ENCODE peak calls at places on chromosomes 2 and 18, in four cellular contexts. One of them, this sample, is unnamed.

GRCh38 chr2:20633001-20633400 is 17.9 kb downstream of the HS1BP3 start:
- DNase-seq in foreskin fibroblast: no peak
- DNase-seq in choroid plexus epithelial cell: no peak
- DNase-seq in tibial artery: no peak
- DNase-seq in this sample: no peak

GRCh38 chr2:191199929-191200328 is 45.3 kb upstream of the MYO1B start:
- DNase-seq in foreskin fibroblast: no peak
- DNase-seq in choroid plexus epithelial cell: no peak
- DNase-seq in tibial artery: no peak
- DNase-seq in this sample: no peak

GRCh38 chr2:30771200-30771599 is 36.0 kb downstream of the CAPN13 start:
- DNase-seq in choroid plexus epithelial cell: no peak
- DNase-seq in foreskin fibroblast: no peak
- DNase-seq in tibial artery: no peak
- DNase-seq in this sample: no peak

GRCh38 chr18:7207366-7207765 is 23.5 kb upstream of the LRRC30 start:
- DNase-seq in tibial artery: no peak
- DNase-seq in choroid plexus epithelial cell: no peak
- DNase-seq in foreskin fibroblast: no peak
- DNase-seq in this sample: no peak

GRCh38 chr2:30332791-30333453 is 101.6 kb downstream of the LBH start:
- DNase-seq in foreskin fibroblast: no peak
- DNase-seq in tibial artery: no peak
- DNase-seq in choroid plexus epithelial cell: no peak
- DNase-seq in this sample: no peak

GRCh38 chr2:50953021-50953420 is 78.9 kb downstream of the NRXN1 start:
- DNase-seq in choroid plexus epithelial cell: peak
- DNase-seq in tibial artery: no peak
- DNase-seq in foreskin fibroblast: peak
- DNase-seq in this sample: no peak

GRCh38 chr2:120873958-120874357 is 138.3 kb downstream of the GLI2 start:
- DNase-seq in foreskin fibroblast: no peak
- DNase-seq in tibial artery: no peak
- DNase-seq in choroid plexus epithelial cell: no peak
- DNase-seq in this sample: no peak

GRCh38 chr2:19425419-19425818 is 67.0 kb upstream of the OSR1 start:
- DNase-seq in choroid plexus epithelial cell: peak
- DNase-seq in foreskin fibroblast: peak
- DNase-seq in tibial artery: no peak
- DNase-seq in this sample: no peak

GRCh38 chr2:56476509-56477071 is 292.8 kb downstream of the CCDC85A start:
- DNase-seq in tibial artery: no peak
- DNase-seq in choroid plexus epithelial cell: no peak
- DNase-seq in foreskin fibroblast: no peak
- DNase-seq in this sample: no peak

GRCh38 chr18:40949138-40949949 is 1005.7 kb upstream of the PIK3C3 start:
- DNase-seq in tibial artery: no peak
- DNase-seq in choroid plexus epithelial cell: no peak
- DNase-seq in foreskin fibroblast: no peak
- DNase-seq in this sample: no peak

GRCh38 chr2:186484062-186484735 is 1.9 kb upstream of the ZC3H15 start:
- DNase-seq in tibial artery: no peak
- DNase-seq in foreskin fibroblast: no peak
- DNase-seq in choroid plexus epithelial cell: no peak
- DNase-seq in this sample: no peak

GRCh38 chr2:208978966-208979365 is 444.9 kb upstream of the MAP2 start:
- DNase-seq in tibial artery: no peak
- DNase-seq in choroid plexus epithelial cell: no peak
- DNase-seq in foreskin fibroblast: no peak
- DNase-seq in this sample: no peak

GRCh38 chr2:60070851-60071250 is 482.6 kb downstream of the BCL11A start:
- DNase-seq in choroid plexus epithelial cell: no peak
- DNase-seq in tibial artery: no peak
- DNase-seq in foreskin fibroblast: no peak
- DNase-seq in this sample: no peak

GRCh38 chr2:64929329-64929728 is 59.9 kb upstream of the SLC1A4 start:
- DNase-seq in choroid plexus epithelial cell: no peak
- DNase-seq in foreskin fibroblast: no peak
- DNase-seq in tibial artery: no peak
- DNase-seq in this sample: no peak

GRCh38 chr18:25352629-25353005 is 651 bp upstream of the ZNF521 start:
- DNase-seq in choroid plexus epithelial cell: no peak
- DNase-seq in foreskin fibroblast: no peak
- DNase-seq in tibial artery: no peak
- DNase-seq in this sample: no peak

GRCh38 chr2:187541086-187542085 is 12.8 kb downstream of the TFPI start:
- DNase-seq in choroid plexus epithelial cell: peak
- DNase-seq in foreskin fibroblast: peak
- DNase-seq in tibial artery: peak
- DNase-seq in this sample: no peak

GRCh38 chr2:136997550-136997949 is 232.2 kb downstream of the THSD7B start:
- DNase-seq in tibial artery: no peak
- DNase-seq in foreskin fibroblast: peak
- DNase-seq in choroid plexus epithelial cell: no peak
- DNase-seq in this sample: no peak

GRCh38 chr2:97726311-97727064 is 13.1 kb downstream of the ZAP70 start:
- DNase-seq in tibial artery: no peak
- DNase-seq in choroid plexus epithelial cell: no peak
- DNase-seq in foreskin fibroblast: peak
- DNase-seq in this sample: peak

GRCh38 chr2:60585276-60585675 is 31.8 kb upstream of the BCL11A start:
- DNase-seq in foreskin fibroblast: no peak
- DNase-seq in tibial artery: no peak
- DNase-seq in choroid plexus epithelial cell: no peak
- DNase-seq in this sample: no peak

GRCh38 chr18:9926223-9926894 is 12.5 kb downstream of the VAPA start:
- DNase-seq in tibial artery: no peak
- DNase-seq in foreskin fibroblast: no peak
- DNase-seq in choroid plexus epithelial cell: no peak
- DNase-seq in this sample: no peak

GRCh38 chr2:233424028-233424951 is 70.0 kb downstream of the DGKD start:
- DNase-seq in foreskin fibroblast: no peak
- DNase-seq in choroid plexus epithelial cell: no peak
- DNase-seq in tibial artery: peak
- DNase-seq in this sample: no peak

GRCh38 chr18:3479978-3480377 is 30.0 kb downstream of the TGIF1 start:
- DNase-seq in tibial artery: no peak
- DNase-seq in choroid plexus epithelial cell: no peak
- DNase-seq in foreskin fibroblast: no peak
- DNase-seq in this sample: no peak

GRCh38 chr18:3482258-3482657 is 32.3 kb downstream of the TGIF1 start:
- DNase-seq in tibial artery: no peak
- DNase-seq in choroid plexus epithelial cell: no peak
- DNase-seq in foreskin fibroblast: no peak
- DNase-seq in this sample: no peak

GRCh38 chr18:3480827-3481226 is 30.9 kb downstream of the TGIF1 start:
- DNase-seq in tibial artery: no peak
- DNase-seq in foreskin fibroblast: no peak
- DNase-seq in choroid plexus epithelial cell: no peak
- DNase-seq in this sample: no peak

GRCh38 chr18:3478262-3478978 is 28.4 kb downstream of the TGIF1 start:
- DNase-seq in foreskin fibroblast: peak
- DNase-seq in tibial artery: no peak
- DNase-seq in choroid plexus epithelial cell: peak
- DNase-seq in this sample: no peak

DNA sequence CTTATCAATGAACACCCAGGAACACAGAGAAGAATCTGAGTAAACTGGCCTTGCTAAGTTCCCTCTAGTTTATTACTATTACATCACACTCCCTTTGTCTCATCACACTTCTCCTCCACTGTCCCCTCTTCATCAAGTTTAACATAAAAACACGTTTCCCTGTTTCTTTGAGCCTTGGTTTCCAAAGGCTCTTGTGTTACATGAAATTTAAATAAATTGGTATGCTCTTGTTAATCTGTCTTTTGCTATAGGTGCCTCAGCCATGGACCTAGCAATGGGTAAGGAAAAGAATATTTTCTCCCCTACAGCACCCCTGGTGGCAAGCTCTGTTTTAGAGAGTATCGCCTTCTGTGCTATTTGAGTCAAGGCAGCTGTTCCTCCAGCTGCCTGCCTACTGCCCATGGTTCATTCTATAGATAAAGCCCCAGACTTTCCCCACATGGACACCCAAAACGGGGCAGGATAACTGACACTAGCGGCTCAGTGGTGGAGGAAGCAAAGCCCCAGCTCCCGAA is 31.8 kb downstream of the TGIF1 start:
- DNase-seq in foreskin fibroblast: peak
- DNase-seq in tibial artery: no peak
- DNase-seq in choroid plexus epithelial cell: peak
- DNase-seq in this sample: no peak
- TF ChIP-seq CTCF in foreskin fibroblast: peak
- TF ChIP-seq CTCF in tibial artery: peak
- TF ChIP-seq CTCF in choroid plexus epithelial cell: peak
- TF ChIP-seq CTCF in this sample: peak

DNA sequence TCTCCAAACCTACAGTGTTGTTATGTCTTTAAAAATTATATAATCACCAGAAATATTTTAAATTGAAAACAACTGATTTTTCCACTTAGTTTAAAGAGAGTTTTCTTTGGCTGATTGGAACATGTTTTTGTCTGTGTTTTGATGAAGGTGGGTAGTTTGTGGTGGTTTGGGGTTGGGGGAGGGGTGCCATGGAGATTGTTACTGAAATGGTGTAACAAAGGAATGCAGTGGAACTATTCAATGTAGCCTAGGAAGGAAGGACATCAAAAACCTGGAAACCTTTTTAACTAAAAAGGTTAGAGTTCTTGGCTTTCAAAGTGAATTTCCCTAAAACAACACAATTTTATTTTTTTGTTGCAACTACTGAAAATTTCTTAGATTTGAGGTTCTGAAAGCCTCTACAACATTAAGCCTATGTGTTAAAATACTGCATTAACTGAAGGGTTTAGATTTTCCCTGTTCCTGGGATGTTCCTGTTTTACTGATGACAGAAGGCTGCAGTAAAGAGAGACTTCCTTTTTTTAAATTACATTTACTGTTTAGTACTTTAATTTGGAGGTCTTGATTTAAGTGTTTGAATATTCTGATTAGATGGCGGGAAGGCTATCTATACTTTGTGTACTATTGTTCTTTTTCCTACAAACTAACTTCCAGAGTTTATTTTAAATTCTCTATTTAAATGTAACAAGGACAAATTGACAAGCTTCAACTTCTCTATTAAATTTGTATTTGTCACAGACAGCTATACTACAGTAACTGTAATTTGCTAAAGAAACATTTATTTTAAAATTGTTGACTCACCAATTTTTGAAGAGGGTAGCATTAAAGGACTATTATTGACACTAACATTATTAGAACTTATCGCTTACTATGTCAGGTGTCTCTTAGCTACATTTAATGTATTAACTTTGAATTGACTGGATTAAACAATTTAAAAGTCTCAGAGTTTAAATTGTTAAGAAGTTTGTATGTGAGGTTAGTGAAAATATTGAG is 87.7 kb downstream of the LIMS1 start:
- DNase-seq in foreskin fibroblast: no peak
- DNase-seq in tibial artery: no peak
- DNase-seq in choroid plexus epithelial cell: no peak
- DNase-seq in this sample: no peak
- H3K4me3 ChIP-seq in foreskin fibroblast: no peak
- H3K4me3 ChIP-seq in tibial artery: no peak
- H3K4me3 ChIP-seq in choroid plexus epithelial cell: no peak
- H3K4me3 ChIP-seq in this sample: peak

DNA sequence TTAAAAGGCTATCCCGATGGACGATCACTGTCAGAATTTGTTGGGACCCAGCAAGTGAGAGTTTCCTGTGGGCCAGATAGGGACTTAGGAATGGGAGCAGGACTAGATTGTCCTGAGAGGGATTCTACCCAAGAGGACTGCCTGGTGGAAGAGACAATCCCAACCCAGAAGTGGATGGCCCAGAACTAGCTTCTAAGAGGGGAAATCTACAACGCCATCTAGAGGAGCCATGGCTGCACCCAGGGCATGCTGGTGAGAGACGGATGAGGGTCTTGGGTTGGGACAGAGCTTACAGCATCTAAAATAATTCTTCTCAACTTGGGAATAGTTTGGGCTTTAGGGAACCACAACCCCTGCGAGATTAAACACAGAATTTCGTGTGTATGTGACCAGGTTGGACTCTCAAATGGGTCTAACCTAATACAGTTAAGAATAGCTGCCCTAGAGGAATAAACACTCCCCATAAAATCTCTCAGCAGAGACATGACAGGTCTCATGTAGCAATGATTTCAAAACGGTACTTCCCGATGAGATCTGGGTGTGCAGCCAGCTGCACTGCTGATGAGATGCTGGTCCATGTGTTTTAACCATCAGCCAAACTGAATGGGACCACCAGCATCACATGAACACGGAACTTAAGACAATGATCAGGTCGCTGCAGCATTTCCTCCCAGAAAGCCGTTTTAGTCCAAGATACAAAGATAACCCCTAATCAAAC is 50.8 kb downstream of the CCBE1 start:
- DNase-seq in choroid plexus epithelial cell: no peak
- DNase-seq in tibial artery: no peak
- DNase-seq in foreskin fibroblast: no peak
- DNase-seq in this sample: no peak
- TF ChIP-seq CTCF in choroid plexus epithelial cell: peak
- TF ChIP-seq CTCF in tibial artery: no peak
- TF ChIP-seq CTCF in foreskin fibroblast: no peak
- TF ChIP-seq CTCF in this sample: no peak

GRCh38 chr18:63159590-63159989 is 160.0 kb downstream of the BCL2 start:
- DNase-seq in foreskin fibroblast: no peak
- DNase-seq in choroid plexus epithelial cell: no peak
- DNase-seq in tibial artery: no peak
- DNase-seq in this sample: no peak

GRCh38 chr18:63161728-63162195 is 157.8 kb downstream of the BCL2 start:
- DNase-seq in foreskin fibroblast: peak
- DNase-seq in tibial artery: peak
- DNase-seq in choroid plexus epithelial cell: peak
- DNase-seq in this sample: no peak

GRCh38 chr18:63160172-63160995 is 159.2 kb downstream of the BCL2 start:
- DNase-seq in choroid plexus epithelial cell: no peak
- DNase-seq in foreskin fibroblast: no peak
- DNase-seq in tibial artery: no peak
- DNase-seq in this sample: no peak

GRCh38 chr18:63161032-63161727 is 158.4 kb downstream of the BCL2 start:
- DNase-seq in tibial artery: no peak
- DNase-seq in choroid plexus epithelial cell: no peak
- DNase-seq in foreskin fibroblast: no peak
- DNase-seq in this sample: no peak

DNA sequence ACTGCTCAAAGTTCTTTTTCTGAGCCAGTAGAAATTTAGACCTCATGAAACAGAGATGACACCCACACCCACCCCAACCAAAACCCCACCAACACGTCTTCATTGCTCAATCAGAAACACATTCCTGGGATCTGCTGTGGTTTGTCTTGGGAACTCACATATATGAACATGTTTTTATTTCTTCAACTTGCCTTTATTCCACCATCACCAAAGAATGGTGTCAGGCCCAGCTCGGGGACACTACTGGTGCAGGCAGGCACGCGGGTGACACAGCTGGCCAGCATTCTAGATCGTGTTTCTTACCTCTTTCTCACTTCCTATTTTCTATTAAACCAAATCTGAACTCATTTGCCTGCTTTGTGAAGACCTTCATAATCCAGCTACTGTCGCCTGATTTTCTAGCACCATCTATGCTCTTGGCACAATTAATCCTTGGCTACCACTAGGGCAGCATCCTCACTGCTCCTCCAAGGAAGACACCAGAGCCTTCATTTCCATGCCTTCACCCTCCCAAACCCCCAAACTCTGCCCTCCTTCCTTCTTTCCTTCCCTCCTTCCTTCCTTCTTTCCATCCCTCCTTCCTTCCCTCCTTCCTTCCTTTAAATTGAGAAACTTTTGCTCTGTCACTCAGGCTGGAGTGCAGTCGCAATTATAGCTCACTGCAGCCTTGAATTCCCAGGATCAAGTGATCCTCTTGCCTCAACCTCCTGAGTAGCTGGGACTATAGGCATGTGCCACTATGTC is 157.1 kb downstream of the BCL2 start:
- DNase-seq in foreskin fibroblast: peak
- DNase-seq in tibial artery: no peak
- DNase-seq in choroid plexus epithelial cell: peak
- DNase-seq in this sample: no peak
- H3K4me3 ChIP-seq in foreskin fibroblast: no peak
- H3K4me3 ChIP-seq in tibial artery: no peak
- H3K4me3 ChIP-seq in choroid plexus epithelial cell: no peak
- H3K4me3 ChIP-seq in this sample: no peak

This sample was measured in RWPE2.